ENCODE peak calls at places on chromosomes 7 and 10, in nine cellular contexts. G is prostate gland, X is astrocyte of the spinal cord, P is stomach, Y is IMR-90, W is A549, B is neural progenitor cell, H is mesothelial cell of epicardium, D is cardiac fibroblast. O is an unnamed sample.

GRCh38 chr10:128499486-128499885 is 373.3 kb upstream of the MKI67 start:
- DNase-seq in G (no peak), X (no peak), P (no peak), Y (no peak), W (no peak), B (no peak), H (no peak), D (no peak), O (no peak)

GRCh38 chr7:5701085-5701914 is 80.2 kb downstream of the RNF216 start:
- DNase-seq in G (no peak), X (no peak), P (no peak), Y (peak), W (no peak), B (no peak), H (no peak), D (no peak), O (no peak)

GRCh38 chr7:20331231-20331880 is 656 bp downstream of the ITGB8 start:
- DNase-seq in G (peak), X (peak), P (peak), Y (peak), W (no peak), B (peak), H (peak), D (peak), O (peak)

GRCh38 chr10:5297466-5297865 is 67.3 kb upstream of the UCN3 start:
- DNase-seq in G (no peak), X (no peak), P (no peak), Y (no peak), W (no peak), B (no peak), H (no peak), D (peak), O (no peak)

GRCh38 chr7:16753102-16753931 is at the start of gene TSPAN13:
- DNase-seq in G (peak), X (peak), P (peak), Y (peak), W (peak), B (peak), H (peak), D (peak), O (peak)

GRCh38 chr7:40072268-40072667 is 62.2 kb downstream of the MPLKIP start:
- DNase-seq in G (no peak), X (no peak), P (no peak), Y (no peak), W (no peak), B (no peak), H (no peak), D (no peak), O (no peak)

GRCh38 chr10:12605580-12606405 is 256.4 kb downstream of the CAMK1D start:
- DNase-seq in G (peak), X (peak), P (peak), Y (peak), W (peak), B (peak), H (no peak), D (peak), O (no peak)

GRCh38 chr7:128826916-128827247 is 3.3 kb upstream of the FLNC start:
- DNase-seq in G (no peak), X (no peak), P (no peak), Y (no peak), W (no peak), B (no peak), H (no peak), D (no peak), O (no peak)

GRCh38 chr7:100093054-100093453 is 4.3 kb downstream of the COPS6 start:
- DNase-seq in G (no peak), X (no peak), P (no peak), Y (no peak), W (no peak), B (no peak), H (no peak), D (no peak), O (no peak)

GRCh38 chr10:84117683-84118394 is 21.5 kb upstream of the GHITM start:
- DNase-seq in G (no peak), X (no peak), P (no peak), Y (no peak), W (no peak), B (no peak), H (no peak), D (no peak), O (no peak)

GRCh38 chr7:19362099-19362498 is 216.9 kb upstream of the FERD3L start:
- DNase-seq in G (no peak), X (peak), P (no peak), Y (peak), W (no peak), B (no peak), H (no peak), D (peak), O (no peak)

GRCh38 chr10:15751048-15751447 is 31.3 kb upstream of the ITGA8 start:
- DNase-seq in G (no peak), X (no peak), P (no peak), Y (no peak), W (no peak), B (no peak), H (no peak), D (no peak), O (no peak)

GRCh38 chr7:51139796-51140195 is 176.8 kb downstream of the COBL start:
- DNase-seq in G (peak), X (no peak), P (no peak), Y (no peak), W (no peak), B (no peak), H (no peak), D (peak), O (no peak)

GRCh38 chr7:92717601-92717981 is 118.8 kb downstream of the CDK6 start:
- DNase-seq in G (no peak), X (no peak), P (no peak), Y (peak), W (no peak), B (no peak), H (no peak), D (no peak), O (no peak)

GRCh38 chr10:36423821-36424248 is 701.6 kb upstream of the ANKRD30A start:
- DNase-seq in G (peak), X (peak), P (no peak), Y (no peak), W (no peak), B (no peak), H (no peak), D (no peak), O (no peak)

GRCh38 chr7:114217026-114217425 is 197.6 kb upstream of the FOXP2 start:
- DNase-seq in G (no peak), X (no peak), P (no peak), Y (no peak), W (no peak), B (no peak), H (no peak), D (peak), O (no peak)

GRCh38 chr10:13366891-13367290 is 18.8 kb upstream of the SEPHS1 start:
- DNase-seq in G (no peak), X (no peak), P (no peak), Y (no peak), W (no peak), B (no peak), H (no peak), D (no peak), O (no peak)

GRCh38 chr7:35646289-35647033 is 48.5 kb downstream of the HERPUD2 start:
- DNase-seq in G (no peak), X (no peak), P (no peak), Y (no peak), W (no peak), B (peak), H (no peak), D (peak), O (no peak)

GRCh38 chr7:106346678-106347217 is 62.0 kb upstream of the NAMPT start:
- DNase-seq in G (no peak), X (peak), P (no peak), Y (peak), W (peak), B (no peak), H (no peak), D (peak), O (no peak)

GRCh38 chr10:70736470-70736982 is 48.7 kb downstream of the TBATA start:
- DNase-seq in G (no peak), X (no peak), P (no peak), Y (no peak), W (no peak), B (no peak), H (no peak), D (no peak), O (no peak)

GRCh38 chr7:4361774-4362173 is 320.3 kb upstream of the FOXK1 start:
- DNase-seq in G (no peak), X (no peak), P (no peak), Y (no peak), W (peak), B (no peak), H (no peak), D (no peak), O (no peak)

GRCh38 chr10:69419096-69419760 is 2.5 kb upstream of the TACR2 start:
- DNase-seq in G (no peak), X (no peak), P (no peak), Y (no peak), W (no peak), B (no peak), H (no peak), D (no peak), O (no peak)

GRCh38 chr10:44020322-44021111 is 364.4 kb downstream of the CXCL12 start:
- DNase-seq in G (no peak), X (no peak), P (peak), Y (no peak), W (no peak), B (no peak), H (no peak), D (peak), O (no peak)

GRCh38 chr7:54802841-54803240 is 43.8 kb upstream of the SEC61G start:
- DNase-seq in G (no peak), X (peak), P (no peak), Y (peak), W (no peak), B (no peak), H (no peak), D (peak), O (no peak)

GRCh38 chr10:108899686-108900085 is 1023.6 kb downstream of the XPNPEP1 start:
- DNase-seq in G (no peak), X (no peak), P (no peak), Y (no peak), W (no peak), B (peak), H (no peak), D (no peak), O (no peak)

GRCh38 chr10:77494789-77495541 is 142.6 kb downstream of the KCNMA1 start:
- DNase-seq in G (no peak), X (no peak), P (no peak), Y (no peak), W (no peak), B (no peak), H (no peak), D (no peak), O (no peak)

DNA sequence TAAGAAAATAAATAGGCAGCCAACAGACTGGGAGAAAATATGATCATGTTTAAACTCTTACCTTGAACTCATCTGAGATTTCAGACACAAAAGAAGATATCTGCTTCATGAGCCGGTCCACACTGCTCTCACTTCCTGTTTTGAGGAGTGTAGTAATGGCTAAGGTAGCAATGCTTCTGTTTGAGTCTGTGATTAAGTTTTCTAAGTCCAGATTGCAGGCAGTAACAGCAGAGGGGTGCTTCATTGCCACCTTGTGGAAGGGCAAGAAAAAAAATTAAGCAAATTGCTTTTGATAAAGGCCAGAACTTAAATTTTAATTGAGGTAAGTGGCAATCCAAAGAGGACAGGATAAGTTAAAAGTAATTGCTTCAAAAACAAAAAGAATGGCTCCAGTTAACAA is 69.1 kb downstream of the MEST start:
- DNase-seq in G (no peak), X (peak), P (no peak), Y (peak), W (peak), B (no peak), H (no peak), D (peak), O (no peak)
- TF ChIP-seq CTCF in G (peak), X (no peak), P (no peak), Y (peak), W (peak), B (peak), H (no peak), D (peak), O (no peak)

DNA sequence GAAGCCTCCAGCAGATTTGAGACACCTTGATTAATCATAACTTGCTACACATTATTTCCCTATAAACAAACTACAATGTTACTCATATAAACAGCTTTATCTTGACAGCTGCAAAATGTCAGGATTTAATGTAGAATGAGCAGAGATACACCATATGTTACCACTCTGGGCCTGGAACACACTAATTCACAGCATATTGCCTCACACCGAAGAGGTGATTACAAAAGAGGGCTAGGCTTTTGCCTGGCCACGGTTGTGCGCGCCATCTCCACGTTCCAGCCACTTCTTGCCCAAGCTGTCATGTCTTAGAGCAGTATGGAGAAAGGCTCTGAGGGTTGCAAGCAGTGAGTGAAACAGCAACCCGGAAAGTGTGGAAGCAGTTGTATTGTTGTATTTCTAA is 498.3 kb downstream of the PLXNA4 start:
- DNase-seq in G (no peak), X (no peak), P (no peak), Y (peak), W (no peak), B (no peak), H (no peak), D (peak), O (no peak)
- TF ChIP-seq CTCF in G (no peak), X (no peak), P (no peak), Y (no peak), W (no peak), B (no peak), H (no peak), D (no peak), O (no peak)

GRCh38 chr7:73891178-73891885 is 30.4 kb downstream of the TMEM270 start:
- DNase-seq in G (no peak), X (peak), P (no peak), Y (peak), W (peak), B (peak), H (no peak), D (no peak), O (no peak)
- TF ChIP-seq CTCF in G (no peak), X (peak), P (no peak), Y (peak), W (no peak), B (peak), H (no peak), D (no peak), O (no peak)

GRCh38 chr10:87817873-87818504 is at the start of gene ATAD1:
- DNase-seq in G (peak), X (peak), P (peak), Y (peak), W (peak), B (peak), H (peak), D (peak), O (peak)
- TF ChIP-seq CTCF in G (peak), X (peak), P (no peak), Y (peak), W (no peak), B (peak), H (no peak), D (peak), O (peak)

GRCh38 chr10:94314913-94315545 is 47.7 kb downstream of the NOC3L start:
- DNase-seq in G (no peak), X (peak), P (no peak), Y (peak), W (no peak), B (peak), H (no peak), D (peak), O (no peak)
- TF ChIP-seq CTCF in G (no peak), X (no peak), P (no peak), Y (no peak), W (no peak), B (no peak), H (no peak), D (no peak), O (no peak)